ENCODE peak calls at places on chromosomes 3 and 15, in nine cellular contexts. Y is PC-3, T is nucleus accumbens, I is GM12865, R is T47D, J is IMR-90, H is Peyer's patch, F is NCI-H1417, O is EH. S is an unnamed sample.
A peak's percentile ranks its signal among the peaks of the same experiment; 100 is the strongest.

GRCh38 chr3:197520311-197521276 is 35.2 kb downstream of the BDH1 start:
- DNase-seq in Y (peak; percentile 57), T (no peak), I (no peak), R (no peak), J (peak; percentile 80), H (no peak), F (peak; percentile 85), O (peak; percentile 66), S (no peak)

GRCh38 chr15:34122771-34123183 is 20.9 kb downstream of the PGBD4 start:
- DNase-seq in Y (peak; percentile 91), T (no peak), I (peak; percentile 68), R (no peak), J (peak; percentile 97), H (no peak), F (no peak), O (peak; percentile 98), S (no peak)

GRCh38 chr15:98648654-98649537 is 557 bp downstream of the IGF1R start:
- DNase-seq in Y (peak; percentile 26), T (no peak), I (peak; percentile 74), R (peak; percentile 68), J (peak; percentile 47), H (no peak), F (peak; percentile 80), O (peak; percentile 69), S (peak; percentile 29)

GRCh38 chr15:93152951-93153350 is 63.9 kb upstream of the RGMA start:
- DNase-seq in Y (no peak), T (peak; percentile 28), I (no peak), R (no peak), J (no peak), H (no peak), F (no peak), O (no peak), S (peak; percentile 92)

GRCh38 chr15:57600197-57600596 is 8.5 kb downstream of the MYZAP start:
- DNase-seq in Y (peak; percentile 81), T (no peak), I (no peak), R (peak; percentile 59), J (no peak), H (no peak), F (no peak), O (no peak), S (no peak)

GRCh38 chr3:9198805-9199386 is 50.5 kb downstream of the SRGAP3 start:
- DNase-seq in Y (no peak), T (no peak), I (peak; percentile 38), R (no peak), J (no peak), H (no peak), F (no peak), O (no peak), S (no peak)

GRCh38 chr15:83046558-83047127 is 20.4 kb downstream of the BTBD1 start:
- DNase-seq in Y (peak; percentile 40), T (no peak), I (no peak), R (no peak), J (peak; percentile 72), H (no peak), F (no peak), O (peak; percentile 65), S (no peak)

GRCh38 chr3:127235706-127236105 is 42.8 kb downstream of the PRR23E start:
- DNase-seq in Y (no peak), T (no peak), I (no peak), R (no peak), J (no peak), H (no peak), F (no peak), O (no peak), S (no peak)

GRCh38 chr15:57218826-57219576 is 157.3 kb upstream of the CGNL1 start:
- DNase-seq in Y (no peak), T (no peak), I (peak; percentile 43), R (peak; percentile 38), J (peak; percentile 96), H (no peak), F (peak; percentile 81), O (peak; percentile 88), S (no peak)

GRCh38 chr3:78978037-78978436 is 789.8 kb downstream of the ROBO1 start:
- DNase-seq in Y (peak; percentile 59), T (no peak), I (peak; percentile 16), R (peak; percentile 8), J (peak; percentile 28), H (no peak), F (peak; percentile 51), O (peak; percentile 24), S (no peak)

GRCh38 chr3:184615396-184615795 is 53.8 kb downstream of the EPHB3 start:
- DNase-seq in Y (no peak), T (no peak), I (no peak), R (no peak), J (no peak), H (no peak), F (no peak), O (no peak), S (no peak)

GRCh38 chr3:14587733-14588360 is 47.7 kb upstream of the GRIP2 start:
- DNase-seq in Y (peak; percentile 88), T (no peak), I (no peak), R (no peak), J (peak; percentile 58), H (no peak), F (no peak), O (peak; percentile 54), S (no peak)

GRCh38 chr3:58176827-58177489 is 33.8 kb downstream of the DNASE1L3 start:
- DNase-seq in Y (no peak), T (no peak), I (no peak), R (no peak), J (no peak), H (no peak), F (no peak), O (peak; percentile 21), S (no peak)

GRCh38 chr3:15636028-15636709 is 34.6 kb downstream of the BTD start:
- DNase-seq in Y (peak; percentile 93), T (no peak), I (peak; percentile 82), R (no peak), J (peak; percentile 96), H (no peak), F (no peak), O (peak; percentile 97), S (no peak)

GRCh38 chr3:134937256-134938023 is 142.4 kb downstream of the EPHB1 start:
- DNase-seq in Y (no peak), T (no peak), I (no peak), R (no peak), J (no peak), H (no peak), F (peak; percentile 90), O (peak; percentile 6), S (no peak)

GRCh38 chr15:42547926-42548257 is 701 bp downstream of the LRRC57 start:
- DNase-seq in Y (no peak), T (no peak), I (no peak), R (no peak), J (peak; percentile 55), H (no peak), F (no peak), O (no peak), S (no peak)

GRCh38 chr15:88651971-88652370 is 13.2 kb downstream of the ISG20 start:
- DNase-seq in Y (no peak), T (no peak), I (peak; percentile 14), R (no peak), J (no peak), H (peak; percentile 14), F (peak; percentile 43), O (no peak), S (no peak)

GRCh38 chr15:85741662-85742061 is 53.1 kb downstream of the KLHL25 start:
- DNase-seq in Y (no peak), T (no peak), I (no peak), R (no peak), J (no peak), H (no peak), F (no peak), O (no peak), S (no peak)

GRCh38 chr3:37144806-37145205 is 29.6 kb downstream of the LRRFIP2 start:
- DNase-seq in Y (peak; percentile 55), T (no peak), I (no peak), R (peak; percentile 49), J (no peak), H (no peak), F (peak; percentile 4), O (no peak), S (no peak)

GRCh38 chr3:182909318-182910040 is 70.9 kb downstream of the DCUN1D1 start:
- DNase-seq in Y (peak; percentile 38), T (no peak), I (no peak), R (peak; percentile 44), J (no peak), H (no peak), F (peak; percentile 33), O (peak; percentile 41), S (no peak)

GRCh38 chr15:91049378-91050127 is 27.2 kb upstream of the VPS33B start:
- DNase-seq in Y (peak; percentile 74), T (no peak), I (peak; percentile 77), R (peak; percentile 87), J (peak; percentile 53), H (peak; percentile 42), F (peak; percentile 90), O (peak; percentile 71), S (peak; percentile 89)

GRCh38 chr15:71201471-71201870 is 86.2 kb downstream of the THSD4 start:
- DNase-seq in Y (no peak), T (no peak), I (no peak), R (peak; percentile 22), J (no peak), H (no peak), F (peak; percentile 99), O (peak; percentile 7), S (no peak)

GRCh38 chr3:50616003-50616769 is 765 bp upstream of the MAPKAPK3 start:
- DNase-seq in Y (peak; percentile 91), T (no peak), I (peak; percentile 90), R (peak; percentile 85), J (peak; percentile 79), H (peak; percentile 83), F (peak; percentile 84), O (peak; percentile 83), S (peak; percentile 59)